ENCODE peak calls at places on chromosome 18, in nine cellular contexts. U is Calu3, X is stomach, L is K562, P is kidney epithelial cell, E is A549, N is GM12865, C is cardiac fibroblast, Q is brain microvascular endothelial cell. B is an unnamed sample.

GRCh38 chr18:30999887-31000628 is 42.5 kb downstream of the DSC3 start:
- DNase-seq in U (no peak), X (no peak), L (no peak), P (no peak), E (no peak), N (no peak), C (no peak), Q (no peak), B (no peak)

GRCh38 chr18:24064701-24065100 is 50.1 kb downstream of the TTC39C start:
- DNase-seq in U (no peak), X (no peak), L (no peak), P (no peak), E (no peak), N (no peak), C (no peak), Q (no peak), B (no peak)

GRCh38 chr18:48605408-48605845 is 66.6 kb downstream of the CTIF start:
- DNase-seq in U (peak; percentile 28), X (no peak), L (peak; percentile 65), P (no peak), E (peak; percentile 49), N (peak; percentile 37), C (peak; percentile 23), Q (no peak), B (no peak)

GRCh38 chr18:33495278-33495677 is 54.8 kb upstream of the CCDC178 start:
- DNase-seq in U (peak; percentile 28), X (no peak), L (peak; percentile 27), P (no peak), E (peak; percentile 16), N (peak; percentile 47), C (peak; percentile 52), Q (peak; percentile 56), B (no peak)

GRCh38 chr18:58793361-58793760 is 71.3 kb upstream of the ZNF532 start:
- DNase-seq in U (no peak), X (no peak), L (no peak), P (peak; percentile 54), E (peak; percentile 71), N (no peak), C (peak; percentile 97), Q (peak; percentile 53), B (peak; percentile 89)

GRCh38 chr18:13131241-13131640 is 87.3 kb upstream of the LDLRAD4 start:
- DNase-seq in U (no peak), X (no peak), L (no peak), P (no peak), E (no peak), N (no peak), C (no peak), Q (no peak), B (no peak)

GRCh38 chr18:64244571-64244970 is 95.7 kb upstream of the LINC00305 start:
- DNase-seq in U (peak; percentile 5), X (no peak), L (no peak), P (no peak), E (peak; percentile 3), N (peak; percentile 11), C (no peak), Q (no peak), B (no peak)

GRCh38 chr18:35998967-35999366 is 26.5 kb downstream of the RMP24 start:
- DNase-seq in U (no peak), X (no peak), L (peak; percentile 40), P (no peak), E (peak; percentile 16), N (peak; percentile 14), C (no peak), Q (no peak), B (no peak)

GRCh38 chr18:57908092-57908491 is 105.0 kb upstream of the ATP8B1 start:
- DNase-seq in U (no peak), X (no peak), L (no peak), P (no peak), E (no peak), N (no peak), C (no peak), Q (no peak), B (no peak)

GRCh38 chr18:63970803-63971191 is 916 bp downstream of the SERPINB8 start:
- DNase-seq in U (peak; percentile 71), X (no peak), L (no peak), P (no peak), E (no peak), N (no peak), C (no peak), Q (no peak), B (peak; percentile 36)

GRCh38 chr18:27014841-27015240 is 149.3 kb upstream of the AQP4 start:
- DNase-seq in U (no peak), X (no peak), L (no peak), P (no peak), E (no peak), N (no peak), C (no peak), Q (no peak), B (no peak)

DNA sequence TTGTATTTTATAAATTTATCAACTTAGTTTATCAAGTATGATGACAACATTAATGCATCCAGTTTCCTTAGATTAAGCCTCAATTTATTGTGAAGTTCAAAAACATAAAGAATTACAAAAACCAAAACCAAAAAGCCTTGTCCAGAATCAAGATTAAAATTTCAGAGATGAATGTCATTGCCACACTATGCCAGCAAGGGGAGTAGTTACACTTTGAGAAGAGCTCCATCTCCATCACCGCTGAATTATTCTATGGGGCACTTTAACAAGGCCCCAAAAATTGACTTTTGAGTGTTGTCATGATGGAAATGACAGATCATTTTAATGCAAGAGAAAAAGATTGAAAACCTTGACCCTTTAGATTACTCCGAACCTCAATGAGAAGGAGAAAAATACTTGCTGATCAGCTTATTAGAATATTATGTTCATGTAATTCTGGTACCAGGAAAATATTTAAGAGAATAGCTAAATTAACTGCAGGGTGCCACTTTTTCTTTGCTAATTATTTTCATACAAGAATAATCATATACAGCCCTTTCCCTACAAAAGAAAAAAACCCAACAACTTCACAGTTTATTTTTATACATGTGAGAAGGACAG is 152.5 kb upstream of the AQP4 start:
- DNase-seq in U (peak; percentile 8), X (no peak), L (no peak), P (no peak), E (peak; percentile 13), N (peak; percentile 30), C (peak; percentile 15), Q (no peak), B (no peak)
- TF ChIP-seq CTCF in U (peak; percentile 57), X (peak; percentile 25), L (peak; percentile 37), P (peak; percentile 77), E (peak; percentile 51), N (peak; percentile 50), C (peak; percentile 26), Q (peak; percentile 65), B (peak; percentile 48)

GRCh38 chr18:47317824-47318508 is 66.5 kb upstream of the SKOR2 start:
- DNase-seq in U (no peak), X (no peak), L (no peak), P (no peak), E (no peak), N (no peak), C (no peak), Q (no peak), B (no peak)

GRCh38 chr18:47323158-47323557 is 71.7 kb upstream of the SKOR2 start:
- DNase-seq in U (no peak), X (no peak), L (no peak), P (no peak), E (no peak), N (no peak), C (peak; percentile 49), Q (peak; percentile 0), B (peak; percentile 65)

GRCh38 chr18:47316924-47317323 is 65.5 kb upstream of the SKOR2 start:
- DNase-seq in U (no peak), X (no peak), L (no peak), P (no peak), E (no peak), N (peak; percentile 3), C (no peak), Q (no peak), B (no peak)

GRCh38 chr18:47321815-47322214 is 70.4 kb upstream of the SKOR2 start:
- DNase-seq in U (no peak), X (no peak), L (no peak), P (no peak), E (no peak), N (no peak), C (no peak), Q (no peak), B (no peak)
- TF ChIP-seq CTCF in U (no peak), X (no peak), L (no peak), P (no peak), E (no peak), N (no peak), C (no peak), Q (no peak), B (no peak)

GRCh38 chr18:9102391-9103216 is at the start of gene NDUFV2:
- DNase-seq in U (peak; percentile 99), X (peak; percentile 98), L (peak; percentile 100), P (peak; percentile 60), E (peak; percentile 94), N (peak; percentile 98), C (peak; percentile 94), Q (peak; percentile 89), B (peak; percentile 88)

GRCh38 chr18:9101730-9102390 is 639 bp upstream of the NDUFV2 start:
- DNase-seq in U (peak; percentile 48), X (no peak), L (peak; percentile 43), P (peak; percentile 31), E (peak; percentile 81), N (peak; percentile 59), C (peak; percentile 86), Q (peak; percentile 71), B (peak; percentile 67)

GRCh38 chr18:9105420-9105819 is 2.9 kb downstream of the NDUFV2 start:
- DNase-seq in U (no peak), X (no peak), L (no peak), P (no peak), E (no peak), N (no peak), C (no peak), Q (no peak), B (no peak)

GRCh38 chr18:9104244-9104901 is 1.9 kb downstream of the NDUFV2 start:
- DNase-seq in U (no peak), X (no peak), L (no peak), P (no peak), E (peak; percentile 32), N (no peak), C (no peak), Q (no peak), B (no peak)

GRCh38 chr18:9103488-9103887 is 989 bp downstream of the NDUFV2 start:
- DNase-seq in U (no peak), X (no peak), L (no peak), P (no peak), E (no peak), N (no peak), C (peak; percentile 53), Q (no peak), B (peak; percentile 42)
- TF ChIP-seq CTCF in U (no peak), X (no peak), L (no peak), P (peak; percentile 2), E (no peak), N (no peak), C (no peak), Q (no peak), B (no peak)

GRCh38 chr18:9417081-9417841 is 58.1 kb upstream of the RALBP1 start:
- DNase-seq in U (peak; percentile 57), X (peak; percentile 53), L (no peak), P (peak; percentile 69), E (no peak), N (no peak), C (peak; percentile 40), Q (peak; percentile 54), B (no peak)

GRCh38 chr18:9418047-9418690 is 57.1 kb upstream of the RALBP1 start:
- DNase-seq in U (no peak), X (no peak), L (no peak), P (no peak), E (no peak), N (no peak), C (no peak), Q (no peak), B (no peak)

GRCh38 chr18:9410515-9410914 is 64.8 kb upstream of the RALBP1 start:
- DNase-seq in U (no peak), X (no peak), L (no peak), P (no peak), E (no peak), N (no peak), C (no peak), Q (no peak), B (no peak)

GRCh38 chr18:9413586-9413985 is 61.7 kb upstream of the RALBP1 start:
- DNase-seq in U (no peak), X (no peak), L (no peak), P (no peak), E (peak; percentile 22), N (no peak), C (peak; percentile 82), Q (peak; percentile 92), B (peak; percentile 59)
- TF ChIP-seq CTCF in U (no peak), X (no peak), L (no peak), P (no peak), E (no peak), N (no peak), C (no peak), Q (no peak), B (no peak)